ENCODE peak calls at places on chromosome X, in six cellular contexts. One of them, this sample, is unnamed.

GRCh38 chrX:14051416-14051815 is 21.7 kb upstream of the GEMIN8 start:
- DNase-seq in H9: no peak
- DNase-seq in heart left ventricle: no peak
- DNase-seq in BJ: no peak
- DNase-seq in neural crest cell: no peak
- DNase-seq in H54: no peak
- DNase-seq in this sample: no peak

GRCh38 chrX:153400146-153401132 is 711 bp downstream of the PNMA6E start:
- DNase-seq in heart left ventricle: peak
- DNase-seq in BJ: no peak
- DNase-seq in neural crest cell: peak
- DNase-seq in H9: peak
- DNase-seq in H54: peak
- DNase-seq in this sample: peak

GRCh38 chrX:10900585-10901289 is 210.4 kb upstream of the HCCS start:
- DNase-seq in H9: no peak
- DNase-seq in heart left ventricle: no peak
- DNase-seq in neural crest cell: no peak
- DNase-seq in BJ: no peak
- DNase-seq in H54: peak
- DNase-seq in this sample: no peak

GRCh38 chrX:154349979-154350378 is 24.5 kb downstream of the FLNA start:
- DNase-seq in H9: no peak
- DNase-seq in BJ: no peak
- DNase-seq in heart left ventricle: no peak
- DNase-seq in H54: no peak
- DNase-seq in neural crest cell: no peak
- DNase-seq in this sample: no peak

GRCh38 chrX:130012683-130013082 is 30.2 kb downstream of the BCORL1 start:
- DNase-seq in H54: no peak
- DNase-seq in H9: no peak
- DNase-seq in neural crest cell: no peak
- DNase-seq in heart left ventricle: no peak
- DNase-seq in BJ: no peak
- DNase-seq in this sample: no peak

GRCh38 chrX:56066016-56066415 is 166.1 kb upstream of the KLF8 start:
- DNase-seq in H54: no peak
- DNase-seq in H9: no peak
- DNase-seq in heart left ventricle: no peak
- DNase-seq in neural crest cell: no peak
- DNase-seq in BJ: no peak
- DNase-seq in this sample: no peak

GRCh38 chrX:134998246-134998645 is 7.5 kb downstream of the SMIM10 start:
- DNase-seq in heart left ventricle: no peak
- DNase-seq in H54: no peak
- DNase-seq in H9: no peak
- DNase-seq in neural crest cell: no peak
- DNase-seq in BJ: no peak
- DNase-seq in this sample: no peak

GRCh38 chrX:1462596-1463251 is 10.0 kb upstream of the ASMTL start:
- DNase-seq in neural crest cell: no peak
- DNase-seq in BJ: no peak
- DNase-seq in H9: no peak
- DNase-seq in heart left ventricle: no peak
- DNase-seq in H54: peak
- DNase-seq in this sample: no peak

GRCh38 chrX:87702795-87703194 is 185.2 kb downstream of the KLHL4 start:
- DNase-seq in BJ: no peak
- DNase-seq in H54: no peak
- DNase-seq in H9: no peak
- DNase-seq in neural crest cell: no peak
- DNase-seq in heart left ventricle: no peak
- DNase-seq in this sample: no peak

GRCh38 chrX:39818071-39818470 is 279.7 kb downstream of the BCOR start:
- DNase-seq in H54: no peak
- DNase-seq in neural crest cell: no peak
- DNase-seq in heart left ventricle: no peak
- DNase-seq in BJ: no peak
- DNase-seq in H9: no peak
- DNase-seq in this sample: no peak

GRCh38 chrX:48030237-48030636 is 23.4 kb downstream of the SPACA5 start:
- DNase-seq in neural crest cell: no peak
- DNase-seq in H54: no peak
- DNase-seq in H9: no peak
- DNase-seq in BJ: no peak
- DNase-seq in heart left ventricle: no peak
- DNase-seq in this sample: no peak

GRCh38 chrX:110317079-110317819 is 636 bp downstream of the AMMECR1 start:
- DNase-seq in H9: no peak
- DNase-seq in neural crest cell: peak
- DNase-seq in H54: peak
- DNase-seq in BJ: no peak
- DNase-seq in heart left ventricle: peak
- DNase-seq in this sample: peak

GRCh38 chrX:79146552-79147390 is 2.3 kb downstream of the GPR174 start:
- DNase-seq in BJ: no peak
- DNase-seq in neural crest cell: no peak
- DNase-seq in H54: no peak
- DNase-seq in H9: no peak
- DNase-seq in heart left ventricle: no peak
- DNase-seq in this sample: no peak

GRCh38 chrX:18542897-18543296 is 117.5 kb downstream of the CDKL5 start:
- DNase-seq in H9: no peak
- DNase-seq in H54: no peak
- DNase-seq in neural crest cell: no peak
- DNase-seq in BJ: no peak
- DNase-seq in heart left ventricle: no peak
- DNase-seq in this sample: no peak

GRCh38 chrX:106894978-106895452 is 8.1 kb downstream of the RIPPLY1 start:
- DNase-seq in neural crest cell: no peak
- DNase-seq in H9: no peak
- DNase-seq in heart left ventricle: peak
- DNase-seq in H54: peak
- DNase-seq in BJ: no peak
- DNase-seq in this sample: no peak